ENCODE peak calls at places on chromosomes 13 and 19, in six cellular contexts. Q is tibial nerve, U is A549, L is transverse colon, W is adrenal gland, N is ovary. E is an unnamed sample.
A peak's percentile ranks its signal among the peaks of the same experiment; 100 is the strongest.

GRCh38 chr13:92896842-92897241 is 329.8 kb upstream of the GPC6 start:
- DNase-seq in U (peak; percentile 5), Q (no peak), W (no peak), L (no peak), N (no peak), E (no peak)

GRCh38 chr19:10817291-10818038 is 18.5 kb downstream of the TMED1 start:
- DNase-seq in N (peak; percentile 80), W (peak; percentile 53), Q (peak; percentile 83), U (no peak), L (peak; percentile 51), E (no peak)

GRCh38 chr13:36432106-36432544 is at the start of gene CCNA1:
- DNase-seq in L (no peak), U (peak; percentile 10), Q (no peak), N (peak; percentile 52), W (no peak), E (no peak)

GRCh38 chr13:67094952-67095351 is 135.2 kb downstream of the PCDH9 start:
- DNase-seq in Q (no peak), L (no peak), W (no peak), U (no peak), N (no peak), E (no peak)

GRCh38 chr13:77915676-77916075 is 3.0 kb downstream of the EDNRB start:
- DNase-seq in W (no peak), N (no peak), Q (no peak), U (no peak), L (no peak), E (no peak)

GRCh38 chr19:17348700-17349099 is 11.3 kb downstream of the GTPBP3 start:
- DNase-seq in N (peak; percentile 72), U (peak; percentile 62), L (no peak), Q (peak; percentile 45), W (peak; percentile 61), E (peak; percentile 92)

GRCh38 chr19:4367781-4368127 is 24.4 kb downstream of the MPND start:
- DNase-seq in U (no peak), W (no peak), Q (no peak), L (no peak), N (peak; percentile 39), E (no peak)

GRCh38 chr13:44726214-44726613 is 150.1 kb upstream of the TSC22D1 start:
- DNase-seq in U (no peak), Q (no peak), W (no peak), L (no peak), N (no peak), E (no peak)

GRCh38 chr19:29098863-29099481 is 114.0 kb downstream of the UQCRFS1 start:
- DNase-seq in L (peak; percentile 23), N (peak; percentile 22), U (peak; percentile 69), Q (peak; percentile 64), W (peak; percentile 96), E (no peak)

GRCh38 chr13:105979586-105979985 is 555.9 kb downstream of the EFNB2 start:
- DNase-seq in W (no peak), Q (no peak), L (peak; percentile 70), U (peak; percentile 17), N (no peak), E (no peak)

GRCh38 chr13:112972867-112973576 is 4.0 kb downstream of the MCF2L start:
- DNase-seq in Q (no peak), U (no peak), L (peak; percentile 7), W (no peak), N (no peak), E (no peak)

GRCh38 chr19:40642757-40643325 is 41.7 kb downstream of the LTBP4 start:
- DNase-seq in L (no peak), Q (no peak), W (no peak), U (no peak), N (no peak), E (no peak)

GRCh38 chr19:16285769-16286564 is 38.7 kb upstream of the KLF2 start:
- DNase-seq in N (peak; percentile 53), Q (no peak), W (no peak), L (no peak), U (no peak), E (no peak)

GRCh38 chr19:46211201-46211881 is 18.2 kb upstream of the IGFL1 start:
- DNase-seq in W (no peak), Q (no peak), N (no peak), U (peak; percentile 80), L (no peak), E (peak; percentile 54)

GRCh38 chr13:95100525-95101121 is 200.6 kb downstream of the ABCC4 start:
- DNase-seq in U (peak; percentile 98), W (no peak), N (no peak), L (no peak), Q (no peak), E (peak; percentile 61)

GRCh38 chr19:48489608-48490216 is 20.5 kb downstream of the CYTH2 start:
- DNase-seq in N (peak; percentile 79), W (peak; percentile 80), L (peak; percentile 91), Q (peak; percentile 64), U (peak; percentile 83), E (peak; percentile 65)

GRCh38 chr13:73865027-73865426 is 269.2 kb downstream of the KLF12 start:
- DNase-seq in L (no peak), Q (no peak), U (no peak), N (no peak), W (no peak), E (no peak)

GRCh38 chr19:1102407-1103106 is 1.2 kb upstream of the GPX4 start:
- DNase-seq in U (peak; percentile 94), Q (peak; percentile 82), W (peak; percentile 91), L (peak; percentile 64), N (peak; percentile 67), E (peak; percentile 95)

GRCh38 chr19:679418-680286 is 3.5 kb downstream of the FSTL3 start:
- DNase-seq in U (peak; percentile 78), N (peak; percentile 88), Q (peak; percentile 41), L (peak; percentile 64), W (peak; percentile 89), E (peak; percentile 42)

GRCh38 chr19:11380653-11381534 is 3.2 kb downstream of the EPOR start:
- DNase-seq in L (peak; percentile 96), N (peak; percentile 96), W (peak; percentile 97), U (peak; percentile 96), Q (peak; percentile 95), E (peak; percentile 95)

GRCh38 chr13:38308736-38309135 is 40.9 kb upstream of the UFM1 start:
- DNase-seq in L (no peak), N (no peak), U (no peak), Q (no peak), W (no peak), E (no peak)

GRCh38 chr13:30618186-30618937 is 642 bp downstream of the USPL1 start:
- DNase-seq in L (peak; percentile 30), W (peak; percentile 17), Q (no peak), U (no peak), N (peak; percentile 44), E (peak; percentile 48)

GRCh38 chr13:87280139-87280538 is 391.0 kb upstream of the SLITRK5 start:
- DNase-seq in W (no peak), N (no peak), L (no peak), U (peak; percentile 2), Q (no peak), E (no peak)
- TF ChIP-seq POLR2A in W (no peak), N (no peak), L (no peak), U (no peak), Q (no peak), E (no peak)

DNA sequence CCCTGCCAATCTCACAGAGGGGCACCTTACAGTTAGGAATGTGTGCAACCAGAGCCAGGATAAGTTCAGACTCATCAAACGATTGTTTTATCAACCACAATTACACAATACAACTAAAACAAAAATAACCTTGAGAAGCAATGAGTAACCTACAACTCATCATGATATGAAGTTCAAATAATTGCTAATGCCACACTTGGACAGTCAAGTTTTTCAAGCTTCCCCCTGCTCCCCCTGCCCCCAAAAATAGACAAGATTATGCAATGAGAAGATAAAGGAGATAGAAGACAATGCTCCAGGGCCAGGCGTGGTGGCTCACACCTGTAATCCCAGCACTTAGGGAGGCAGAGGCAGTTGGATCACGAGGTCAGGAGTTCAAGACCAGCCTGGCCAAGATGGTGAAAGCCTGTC is 13.6 kb upstream of the KPNA3 start:
- DNase-seq in U (no peak), L (no peak), N (no peak), W (peak; percentile 72), Q (no peak), E (no peak)
- H3K4me1 ChIP-seq in U (peaks cover 12% of the 10 kb centered on the region), L (no peaks in the 10 kb centered on the region), N (no peaks in the 10 kb centered on the region), W (no peaks in the 10 kb centered on the region), Q (no peaks in the 10 kb centered on the region), E (no peaks in the 10 kb centered on the region)

DNA sequence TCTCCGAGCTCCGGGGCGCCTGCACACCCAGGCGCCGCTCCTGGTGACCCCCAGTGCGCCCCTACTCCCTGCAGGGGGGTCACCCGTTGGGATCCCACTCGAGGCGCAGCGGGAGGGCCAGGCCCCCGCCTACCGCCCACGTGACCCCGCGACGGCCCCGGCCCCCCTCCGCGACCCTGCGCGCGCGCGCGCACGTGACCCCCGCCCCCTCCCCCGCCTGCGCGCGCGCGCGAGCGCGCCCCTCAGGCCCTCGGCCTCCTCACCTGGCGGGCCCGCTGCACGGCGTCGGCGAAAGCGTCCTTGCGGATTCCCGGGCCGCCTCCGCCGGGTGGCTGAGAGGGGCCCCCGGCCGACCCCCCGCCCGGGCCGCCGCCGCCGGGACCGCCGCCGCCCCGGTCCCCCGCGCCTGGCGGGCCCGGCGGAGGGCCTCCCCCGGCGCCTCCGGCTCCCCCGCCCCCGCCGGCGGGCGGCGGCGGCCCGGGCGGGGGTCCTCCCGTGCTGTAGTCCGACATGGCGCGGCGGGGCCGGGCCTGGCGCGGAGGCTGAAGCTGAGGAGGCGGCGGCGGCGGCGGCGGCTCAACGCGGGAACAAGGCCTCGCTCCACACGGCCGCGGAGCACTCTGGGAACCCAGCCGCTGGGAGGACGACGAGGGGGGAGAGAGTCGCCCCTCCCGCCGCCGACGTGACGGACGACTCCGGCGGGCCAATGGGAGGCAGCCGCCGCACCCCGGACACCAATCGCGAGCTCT is at the start of gene KHSRP:
- DNase-seq in W (no peak), U (no peak), N (peak; percentile 68), Q (no peak), L (no peak), E (no peak)
- TF ChIP-seq POLR2A in W (peak; percentile 87), U (peak; percentile 53), N (peak; percentile 70), Q (peak; percentile 70), L (peak; percentile 62), E (no peak)

DNA sequence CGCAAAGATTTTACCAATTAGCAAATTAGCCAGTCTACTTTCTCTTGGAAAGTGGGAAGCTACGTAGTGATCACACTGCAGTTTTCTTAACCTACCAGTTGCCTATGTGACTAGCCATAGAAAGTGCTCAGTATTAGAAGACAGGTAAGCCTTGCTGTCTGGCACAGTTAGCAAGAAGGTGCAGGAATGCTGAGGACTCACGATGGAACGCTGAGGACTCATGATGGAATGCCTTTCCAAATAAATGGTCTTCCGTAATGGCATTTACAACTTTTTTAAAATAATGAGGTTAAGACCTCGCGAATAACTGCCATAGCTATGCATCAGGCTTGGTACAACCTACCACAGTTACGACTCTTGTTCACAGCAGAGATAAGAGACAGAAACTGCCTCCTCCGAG is 1645.6 kb upstream of the MIR17HG start:
- DNase-seq in W (no peak), N (no peak), L (no peak), Q (no peak), U (no peak), E (no peak)
- H3K4me1 ChIP-seq in W (no peaks in the 10 kb centered on the region), N (no peaks in the 10 kb centered on the region), L (no peaks in the 10 kb centered on the region), Q (no peaks in the 10 kb centered on the region), U (no peaks in the 10 kb centered on the region), E (no peaks in the 10 kb centered on the region)